ENCODE peak calls at places on chromosomes 2 and 18, in five cellular contexts. C, X, J, M and R are unnamed samples.

GRCh38 chr2:176490061-176490861 is 221.0 kb downstream of the MTX2 start:
- DNase-seq in C (no peak), X (peak), J (peak), M (no peak), R (no peak)

GRCh38 chr2:167592441-167592840 is 655.0 kb downstream of the STK39 start:
- DNase-seq in C (no peak), X (no peak), J (no peak), M (no peak), R (no peak)

GRCh38 chr2:191554240-191554639 is 123.7 kb upstream of the NABP1 start:
- DNase-seq in C (no peak), X (no peak), J (no peak), M (no peak), R (no peak)

GRCh38 chr2:112529751-112530150 is 12.5 kb upstream of the POLR1B start:
- DNase-seq in C (no peak), X (no peak), J (no peak), M (no peak), R (no peak)

GRCh38 chr2:119448427-119449141 is 16.9 kb downstream of the TMEM37 start:
- DNase-seq in C (no peak), X (peak), J (no peak), M (no peak), R (no peak)

GRCh38 chr2:26852405-26853348 is 4.7 kb downstream of the DPYSL5 start:
- DNase-seq in C (peak), X (peak), J (no peak), M (no peak), R (no peak)

GRCh38 chr2:152617464-152618187 is 99.6 kb downstream of the PRPF40A start:
- DNase-seq in C (no peak), X (no peak), J (no peak), M (no peak), R (no peak)

GRCh38 chr2:95277246-95277906 is 3.1 kb downstream of the PROM2 start:
- DNase-seq in C (peak), X (peak), J (peak), M (no peak), R (no peak)

GRCh38 chr2:66433945-66434678 is 813 bp upstream of the MEIS1 start:
- DNase-seq in C (peak), X (peak), J (peak), M (no peak), R (no peak)

GRCh38 chr2:49080681-49081080 is 73.6 kb downstream of the FSHR start:
- DNase-seq in C (no peak), X (no peak), J (no peak), M (no peak), R (no peak)

GRCh38 chr2:10544252-10544651 is 96.1 kb upstream of the ODC1 start:
- DNase-seq in C (no peak), X (no peak), J (no peak), M (no peak), R (no peak)

GRCh38 chr2:105294046-105294445 is 35.5 kb downstream of the TGFBRAP1 start:
- DNase-seq in C (no peak), X (no peak), J (no peak), M (no peak), R (no peak)

GRCh38 chr2:147688252-147688651 is 156.6 kb upstream of the ACVR2A start:
- DNase-seq in C (no peak), X (no peak), J (no peak), M (no peak), R (no peak)

GRCh38 chr2:216287251-216287650 is 85.0 kb downstream of the MARCHF4 start:
- DNase-seq in C (peak), X (no peak), J (no peak), M (no peak), R (no peak)

GRCh38 chr2:237590272-237591020 is at the start of gene RAB17:
- DNase-seq in C (peak), X (peak), J (peak), M (no peak), R (peak)

GRCh38 chr2:46966576-46966975 is 51.0 kb upstream of the MCFD2 start:
- DNase-seq in C (no peak), X (no peak), J (no peak), M (no peak), R (no peak)

GRCh38 chr18:79753391-79753851 is 44.3 kb upstream of the KCNG2 start:
- DNase-seq in C (no peak), X (peak), J (peak), M (no peak), R (no peak)

GRCh38 chr2:54577035-54577434 is 120.9 kb downstream of the SPTBN1 start:
- DNase-seq in C (no peak), X (no peak), J (no peak), M (no peak), R (no peak)

GRCh38 chr2:67641709-67642397 is 244.7 kb downstream of the ETAA1 start:
- DNase-seq in C (no peak), X (no peak), J (no peak), M (no peak), R (no peak)

GRCh38 chr2:127573771-127574170 is 38.3 kb downstream of the MYO7B start:
- DNase-seq in C (no peak), X (no peak), J (no peak), M (no peak), R (no peak)

GRCh38 chr2:27407798-27408491 is 1.4 kb downstream of the PPM1G start:
- DNase-seq in C (peak), X (no peak), J (no peak), M (no peak), R (peak)

GRCh38 chr2:25386662-25387478 is 45.1 kb upstream of the DNMT3A start:
- DNase-seq in C (no peak), X (no peak), J (no peak), M (no peak), R (no peak)

GRCh38 chr2:7930800-7931635 is 750.8 kb upstream of the ID2 start:
- DNase-seq in C (peak), X (no peak), J (no peak), M (no peak), R (no peak)

GRCh38 chr2:231415029-231415428 is 19.5 kb downstream of the B3GNT7 start:
- DNase-seq in C (no peak), X (no peak), J (no peak), M (no peak), R (no peak)

GRCh38 chr18:61282926-61283325 is 50.3 kb upstream of the CDH20 start:
- DNase-seq in C (no peak), X (no peak), J (no peak), M (no peak), R (no peak)

GRCh38 chr2:62196278-62196901 is 475 bp downstream of the B3GNT2 start:
- DNase-seq in C (peak), X (peak), J (peak), M (no peak), R (no peak)

GRCh38 chr2:118846667-118847446 is 591 bp downstream of the EN1 start:
- DNase-seq in C (peak), X (no peak), J (no peak), M (no peak), R (no peak)

GRCh38 chr2:162710282-162710891 is 128.2 kb downstream of the KCNH7 start:
- DNase-seq in C (no peak), X (no peak), J (no peak), M (no peak), R (no peak)

GRCh38 chr2:66813525-66813924 is 378.6 kb downstream of the MEIS1 start:
- DNase-seq in C (peak), X (no peak), J (no peak), M (no peak), R (no peak)

GRCh38 chr2:46303233-46303632 is 6.0 kb downstream of the EPAS1 start:
- DNase-seq in C (no peak), X (no peak), J (no peak), M (no peak), R (no peak)

GRCh38 chr2:62370304-62371250 is 135.4 kb downstream of the TMEM17 start:
- DNase-seq in C (no peak), X (no peak), J (no peak), M (no peak), R (no peak)

GRCh38 chr2:143034292-143035074 is 94.7 kb upstream of the ARHGAP15 start:
- DNase-seq in C (peak), X (peak), J (no peak), M (peak), R (peak)

GRCh38 chr2:235542728-235543125 is 48.9 kb downstream of the AGAP1 start:
- DNase-seq in C (no peak), X (no peak), J (no peak), M (no peak), R (no peak)

GRCh38 chr2:160390544-160391258 is 102.9 kb downstream of the RBMS1 start:
- DNase-seq in C (peak), X (no peak), J (no peak), M (no peak), R (peak)

GRCh38 chr2:73593676-73594075 is 48.5 kb downstream of the NAT8 start:
- DNase-seq in C (no peak), X (no peak), J (no peak), M (no peak), R (peak)

GRCh38 chr2:41216978-41217377 is 765.1 kb upstream of the SLC8A1 start:
- DNase-seq in C (no peak), X (no peak), J (no peak), M (no peak), R (no peak)

GRCh38 chr2:239286901-239287300 is 113.9 kb downstream of the HDAC4 start:
- DNase-seq in C (no peak), X (peak), J (no peak), M (no peak), R (no peak)

GRCh38 chr2:42480402-42480801 is 13.4 kb downstream of the KCNG3 start:
- DNase-seq in C (no peak), X (no peak), J (no peak), M (no peak), R (no peak)

GRCh38 chr18:49250819-49251388 is 209.5 kb downstream of the DYM start:
- DNase-seq in C (peak), X (no peak), J (no peak), M (no peak), R (peak)

GRCh38 chr18:76459687-76460350 is 35.2 kb downstream of the ZNF516 start:
- DNase-seq in C (peak), X (peak), J (no peak), M (peak), R (peak)